ENCODE peak calls at places on chromosome 2, in eight cellular contexts. Z is GM12892; K is activated CD4-positive, alpha-beta T cell treated with anti-CD3 and anti-CD28 coated beads, Interleukin-2, amount 50 U/mL, for 24 hours; H is cardiac muscle cell; B is mesendoderm; G is WTC11; F is activated B cell treated with CpG ODN at 0.5 μM for 24 hours; Q is Daoy. P is an unnamed sample.

GRCh38 chr2:33911327-33911726 is 312.2 kb upstream of the FAM98A start:
- DNase-seq in H (no peak), F (no peak), K (no peak), G (no peak), Z (no peak), Q (no peak), B (no peak), P (no peak)

GRCh38 chr2:240248981-240249422 is 108.5 kb upstream of the OTOS start:
- DNase-seq in K (no peak), H (no peak), F (no peak), Q (no peak), B (no peak), Z (no peak), G (no peak), P (no peak)

GRCh38 chr2:151032741-151033152 is 228.9 kb downstream of the RBM43 start:
- DNase-seq in G (no peak), Z (no peak), K (no peak), F (no peak), Q (peak; percentile 46), B (no peak), H (no peak), P (no peak)

GRCh38 chr2:86241611-86242010 is 42.4 kb downstream of the MRPL35 start:
- DNase-seq in G (no peak), H (no peak), Z (no peak), F (no peak), Q (no peak), B (no peak), K (no peak), P (no peak)

GRCh38 chr2:131127076-131127475 is 21.9 kb downstream of the PLEKHB2 start:
- DNase-seq in Q (no peak), K (no peak), Z (no peak), H (no peak), B (no peak), F (no peak), G (no peak), P (no peak)

GRCh38 chr2:233840520-233840919 is 13.8 kb downstream of the HJURP start:
- DNase-seq in F (no peak), H (no peak), Q (no peak), K (no peak), Z (no peak), B (no peak), G (no peak), P (no peak)

GRCh38 chr2:209624192-209624938 is 147.3 kb upstream of the UNC80 start:
- DNase-seq in K (no peak), H (no peak), G (no peak), Q (no peak), F (no peak), B (no peak), Z (no peak), P (no peak)

GRCh38 chr2:98518106-98518505 is 73.4 kb downstream of the INPP4A start:
- DNase-seq in H (no peak), Z (peak; percentile 40), F (no peak), K (peak; percentile 33), G (peak; percentile 30), Q (no peak), B (peak; percentile 60), P (peak; percentile 62)

GRCh38 chr2:231198291-231199173 is at the start of gene ARMC9:
- DNase-seq in H (peak; percentile 89), F (peak; percentile 79), B (peak; percentile 89), Q (peak; percentile 87), K (peak; percentile 61), G (peak; percentile 81), Z (peak; percentile 92), P (peak; percentile 53)

GRCh38 chr2:20796374-20796791 is 26.5 kb downstream of the LDAH start:
- DNase-seq in Q (no peak), F (no peak), Z (no peak), G (no peak), H (no peak), B (peak; percentile 59), K (no peak), P (no peak)